ENCODE peak calls at places on chromosomes 12 and 14, in six cellular contexts. U is effector memory CD8-positive, alpha-beta T cell; H is activated T-cell treated with anti-CD3 and anti-CD28 coated beads, Interleukin-2, amount 50 U/mL, for 72 hours; L is left lung; F is T-cell; N is activated naive CD8-positive, alpha-beta T cell treated with anti-CD3 and anti-CD28 coated beads, Interleukin-2, amount 10 ng/mL, durations not matched to agents 7 days and 5 days. W is an unnamed sample.

GRCh38 chr12:71799105-71799504 is 40.5 kb upstream of the TBC1D15 start:
- ATAC-seq in U (no peak), H (no peak), L (no peak), F (no peak), N (no peak), W (no peak)

GRCh38 chr12:16526693-16527092 is 79.3 kb downstream of the LMO3 start:
- ATAC-seq in U (no peak), H (no peak), L (peak), F (no peak), N (no peak), W (peak)

GRCh38 chr14:81829447-81829846 is 295.8 kb upstream of the SEL1L start:
- ATAC-seq in U (no peak), H (no peak), L (no peak), F (no peak), N (no peak), W (no peak)

GRCh38 chr12:103774977-103775560 is 66.0 kb downstream of the NT5DC3 start:
- ATAC-seq in U (no peak), H (no peak), L (no peak), F (no peak), N (no peak), W (no peak)

GRCh38 chr12:26287666-26288408 is 92.5 kb downstream of the SSPN start:
- ATAC-seq in U (no peak), H (no peak), L (peak), F (no peak), N (no peak), W (peak)

GRCh38 chr12:122547330-122547729 is 20.3 kb downstream of the KNTC1 start:
- ATAC-seq in U (no peak), H (no peak), L (no peak), F (no peak), N (no peak), W (no peak)

GRCh38 chr12:40175489-40175888 is 49.3 kb upstream of the LRRK2 start:
- ATAC-seq in U (no peak), H (no peak), L (no peak), F (no peak), N (no peak), W (no peak)

GRCh38 chr14:82889701-82890100 is 1356.0 kb upstream of the SEL1L start:
- ATAC-seq in U (no peak), H (no peak), L (no peak), F (no peak), N (no peak), W (no peak)

GRCh38 chr14:71856199-71856919 is 75.9 kb upstream of the RGS6 start:
- ATAC-seq in U (no peak), H (peak), L (no peak), F (no peak), N (no peak), W (no peak)

GRCh38 chr12:48311313-48311712 is 39.4 kb downstream of the ZNF641 start:
- ATAC-seq in U (no peak), H (no peak), L (no peak), F (no peak), N (no peak), W (no peak)

GRCh38 chr14:69117020-69117767 is 35.7 kb downstream of the DCAF5 start:
- ATAC-seq in U (no peak), H (peak), L (no peak), F (peak), N (peak), W (no peak)

GRCh38 chr12:52045794-52046199 is 5.4 kb upstream of the NR4A1 start:
- ATAC-seq in U (no peak), H (no peak), L (peak), F (no peak), N (no peak), W (no peak)

GRCh38 chr14:89444044-89444443 is 27.0 kb upstream of the FOXN3 start:
- ATAC-seq in U (no peak), H (peak), L (no peak), F (no peak), N (no peak), W (no peak)

GRCh38 chr14:65354131-65354530 is 58.4 kb upstream of the FUT8 start:
- ATAC-seq in U (no peak), H (no peak), L (no peak), F (no peak), N (no peak), W (no peak)

GRCh38 chr12:18899678-18900317 is 161.9 kb downstream of the CAPZA3 start:
- ATAC-seq in U (no peak), H (no peak), L (no peak), F (no peak), N (no peak), W (no peak)

GRCh38 chr12:110312581-110313360 is 31.7 kb downstream of the ATP2A2 start:
- ATAC-seq in U (peak), H (peak), L (peak), F (peak), N (peak), W (peak)

GRCh38 chr14:74979029-74979428 is 23.6 kb upstream of the PGF start:
- ATAC-seq in U (no peak), H (no peak), L (no peak), F (no peak), N (no peak), W (no peak)

GRCh38 chr12:121273364-121273896 is 23.1 kb downstream of the CAMKK2 start:
- ATAC-seq in U (no peak), H (no peak), L (no peak), F (no peak), N (no peak), W (no peak)

GRCh38 chr14:104250175-104250574 is 111.8 kb downstream of the KIF26A start:
- ATAC-seq in U (no peak), H (no peak), L (no peak), F (no peak), N (no peak), W (no peak)